ENCODE peak calls at places on chromosome 9, in ten cellular contexts. W is OCI-LY7, M is AG04449, S is adipocyte, V is PC-3, I is tibial nerve, F is fibroblast of mammary gland, N is SK-N-SH, K is psoas muscle, E is spleen. X is an unnamed sample.

GRCh38 chr9:34572628-34573027 is 16.9 kb downstream of the CNTFR start:
- DNase-seq in K (no peak), W (no peak), F (no peak), S (no peak), E (no peak), M (no peak), N (no peak), V (no peak), I (no peak), X (no peak)

GRCh38 chr9:81239388-81239787 is 450.0 kb downstream of the TLE1 start:
- DNase-seq in W (peak), S (no peak), I (no peak), F (no peak), E (no peak), V (no peak), K (no peak), N (no peak), M (no peak), X (no peak)

GRCh38 chr9:14561929-14562386 is 131.3 kb downstream of the ZDHHC21 start:
- DNase-seq in S (no peak), N (no peak), V (peak), W (no peak), E (no peak), M (no peak), I (no peak), F (no peak), K (no peak), X (no peak)

GRCh38 chr9:127388037-127388855 is 8.7 kb upstream of the SLC2A8 start:
- DNase-seq in N (no peak), I (peak), K (peak), S (peak), M (peak), W (peak), E (peak), V (peak), F (peak), X (peak)

GRCh38 chr9:33350310-33350709 is 52.1 kb downstream of the AQP7 start:
- DNase-seq in F (peak), M (peak), V (peak), N (no peak), W (no peak), E (no peak), K (no peak), I (no peak), S (peak), X (peak)

GRCh38 chr9:95999390-95999789 is 123.9 kb downstream of the ERCC6L2 start:
- DNase-seq in I (no peak), S (no peak), E (no peak), V (no peak), W (no peak), F (no peak), N (no peak), K (no peak), M (no peak), X (no peak)

GRCh38 chr9:122806661-122807060 is 6.7 kb downstream of the OR1K1 start:
- DNase-seq in F (peak), S (no peak), N (no peak), K (no peak), W (no peak), I (no peak), M (no peak), V (no peak), E (no peak), X (no peak)

GRCh38 chr9:306907-307306 is 92.2 kb downstream of the DOCK8 start:
- DNase-seq in V (peak), S (no peak), F (no peak), I (no peak), E (no peak), K (no peak), N (no peak), M (no peak), W (peak), X (no peak)

GRCh38 chr9:73916016-73916673 is 581.0 kb upstream of the RORB start:
- DNase-seq in N (peak), I (no peak), V (no peak), S (peak), F (peak), W (no peak), E (no peak), K (no peak), M (no peak), X (no peak)

GRCh38 chr9:80951675-80952074 is 737.7 kb downstream of the TLE1 start:
- DNase-seq in E (no peak), F (peak), N (no peak), V (no peak), S (no peak), I (no peak), K (no peak), W (no peak), M (no peak), X (peak)

GRCh38 chr9:36820392-36820861 is 213.6 kb downstream of the PAX5 start:
- DNase-seq in K (no peak), E (no peak), W (no peak), V (no peak), M (no peak), F (peak), S (no peak), I (no peak), N (no peak), X (no peak)

DNA sequence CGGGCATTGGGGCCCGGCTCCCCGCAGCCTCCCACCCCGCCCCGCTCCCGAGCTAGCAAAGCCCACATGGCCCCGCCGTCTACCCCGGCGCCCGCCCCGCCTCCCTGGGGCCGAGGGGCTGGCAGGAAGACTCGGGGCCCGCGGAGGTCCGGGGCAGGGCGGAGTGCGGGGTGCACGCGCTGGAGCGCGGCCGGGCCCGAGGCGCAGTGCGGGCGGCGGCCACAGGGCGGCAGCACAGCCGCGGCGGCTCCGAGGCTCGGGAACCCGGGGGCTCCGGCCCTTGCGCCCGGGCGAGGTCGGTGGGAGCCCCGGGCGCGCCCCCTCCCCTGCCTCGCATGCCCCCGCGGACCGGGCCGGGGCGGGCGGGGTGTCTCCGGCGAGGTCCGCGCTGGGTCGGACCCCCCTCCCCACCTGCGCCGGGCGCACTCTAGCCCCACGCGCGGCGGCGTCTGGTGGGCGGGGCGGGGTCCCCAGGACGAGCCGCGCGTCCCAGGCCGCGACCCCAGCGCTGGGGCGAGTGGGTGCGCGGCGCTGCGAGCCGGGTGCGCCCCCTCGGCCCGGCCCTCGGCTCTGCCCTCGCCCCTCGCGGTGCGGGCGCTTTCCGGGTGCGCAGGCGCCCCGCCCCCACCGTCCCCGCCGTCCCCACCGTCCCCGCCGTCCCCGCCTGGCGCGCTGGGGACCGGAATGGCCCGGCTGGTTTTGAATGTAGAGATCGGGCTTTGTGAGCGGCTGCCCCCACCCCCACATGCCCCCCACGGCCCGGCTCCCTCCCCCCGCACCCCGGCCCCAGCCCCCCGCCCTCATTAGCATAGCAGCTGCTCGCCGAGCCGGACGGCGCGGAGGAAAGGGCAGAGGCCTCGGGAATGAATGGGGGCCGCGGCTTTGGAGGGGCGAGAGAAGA is 6.5 kb downstream of the NRARP start:
- DNase-seq in V (peak), K (no peak), W (peak), S (peak), N (peak), M (no peak), E (peak), I (no peak), F (no peak), X (no peak)
- H3K4me3 ChIP-seq in V (no peak), K (peak), W (peak), S (no peak), N (peak), M (peak), E (peak), I (peak), F (no peak), X (no peak)

DNA sequence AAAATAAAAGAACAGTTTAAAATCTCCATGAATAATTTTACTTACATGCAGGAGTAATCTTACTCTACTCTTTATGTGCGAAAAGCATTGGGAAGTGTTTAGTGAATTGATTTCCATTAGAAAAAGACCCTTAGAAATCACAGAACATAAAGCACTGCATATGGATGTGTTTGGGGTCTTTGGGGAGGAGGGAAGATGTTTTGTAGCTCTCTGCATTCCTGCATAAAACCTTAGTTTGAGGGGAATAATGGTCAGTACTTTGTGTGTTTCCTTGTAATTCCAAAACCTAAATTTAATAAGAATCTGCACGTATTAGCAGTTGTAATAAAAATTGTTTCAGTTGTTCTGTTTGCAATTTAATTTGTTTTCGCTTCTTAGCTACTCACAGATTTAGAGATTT is 143.6 kb downstream of the SMARCA2 start:
- DNase-seq in M (no peak), N (no peak), I (no peak), K (no peak), V (no peak), E (no peak), F (no peak), W (no peak), S (peak), X (no peak)
- H3K4me3 ChIP-seq in M (peak), N (peak), I (peak), K (peak), V (peak), E (peak), F (peak), W (peak), S (peak), X (peak)

GRCh38 chr9:120580591-120580896 is 577 bp upstream of the CDK5RAP2 start:
- DNase-seq in V (no peak), K (no peak), M (no peak), N (no peak), F (no peak), I (no peak), W (no peak), S (no peak), E (no peak), X (no peak)
- H3K4me3 ChIP-seq in V (no peak), K (peak), M (no peak), N (no peak), F (no peak), I (peak), W (peak), S (peak), E (peak), X (no peak)

DNA sequence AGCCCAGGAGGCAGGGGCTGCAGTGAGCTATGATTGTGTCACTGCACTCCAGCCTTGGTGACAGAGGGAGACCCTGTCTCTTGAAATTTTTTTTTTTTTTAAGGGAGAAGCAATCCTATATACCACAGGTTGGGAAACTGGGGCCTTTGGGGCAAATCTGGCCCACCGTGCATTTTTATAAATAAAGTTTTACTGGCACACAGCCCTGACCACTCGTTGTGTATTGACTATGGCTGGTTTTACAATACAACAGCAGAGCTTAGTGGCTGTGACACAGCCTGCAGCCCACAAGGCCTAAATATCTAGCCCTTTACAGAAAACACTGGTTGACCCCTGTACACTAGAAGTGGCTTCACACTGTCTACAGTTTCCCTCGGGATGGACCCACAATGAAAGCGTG is 58.0 kb downstream of the SECISBP2 start:
- DNase-seq in N (no peak), F (no peak), W (no peak), S (no peak), I (no peak), V (no peak), K (no peak), M (no peak), E (no peak), X (no peak)
- H3K4me3 ChIP-seq in N (no peak), F (no peak), W (no peak), S (no peak), I (no peak), V (no peak), K (no peak), M (no peak), E (no peak), X (no peak)

GRCh38 chr9:130837002-130837511 is 2.0 kb downstream of the ABL1 start:
- DNase-seq in F (peak), E (no peak), N (peak), V (no peak), K (no peak), S (peak), M (no peak), I (no peak), W (no peak), X (no peak)
- H3K4me3 ChIP-seq in F (peak), E (peak), N (peak), V (peak), K (peak), S (peak), M (peak), I (peak), W (no peak), X (peak)

DNA sequence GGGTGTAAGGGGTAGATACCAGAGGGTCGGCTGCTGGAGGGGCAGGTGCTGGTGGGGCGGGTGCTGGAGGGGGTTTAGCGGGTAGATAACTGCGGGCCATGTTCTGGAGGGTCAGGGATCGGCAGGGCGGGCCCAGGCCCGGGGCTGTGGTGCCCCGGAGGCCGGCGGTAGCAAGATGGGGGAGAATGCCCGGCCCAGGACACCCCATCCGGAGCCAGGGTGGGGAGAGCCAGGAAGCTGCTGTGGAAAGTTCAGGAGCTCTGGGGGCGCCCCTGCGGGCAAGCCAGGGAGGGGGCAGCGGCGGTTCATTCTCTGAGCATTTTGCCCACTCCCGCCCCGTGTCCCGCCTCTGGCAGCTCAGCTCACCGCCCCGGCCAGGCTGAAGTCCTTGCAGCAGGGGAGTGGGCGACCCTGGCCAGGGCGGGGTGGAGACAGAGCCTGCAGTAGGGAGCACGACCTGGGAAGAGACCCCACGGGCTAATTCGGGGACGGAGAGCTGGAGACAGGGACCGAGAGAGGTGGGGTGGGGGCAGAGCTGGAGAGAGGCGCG is 538 bp downstream of the PRRT1B start:
- DNase-seq in S (no peak), V (no peak), W (no peak), I (no peak), E (no peak), F (no peak), M (no peak), K (no peak), N (peak), X (no peak)
- H3K4me3 ChIP-seq in S (no peak), V (peak), W (no peak), I (no peak), E (peak), F (no peak), M (no peak), K (peak), N (peak), X (no peak)

GRCh38 chr9:21965401-21965951 is 28.7 kb downstream of the CDKN2A start:
- DNase-seq in V (peak), E (peak), K (peak), W (no peak), F (peak), N (peak), S (peak), I (no peak), M (no peak), X (no peak)

GRCh38 chr9:21967707-21968106 is 26.5 kb downstream of the CDKN2A start:
- DNase-seq in S (no peak), V (no peak), E (no peak), N (no peak), M (no peak), K (no peak), W (no peak), F (no peak), I (no peak), X (no peak)

GRCh38 chr9:21967169-21967568 is 27.0 kb downstream of the CDKN2A start:
- DNase-seq in K (no peak), W (no peak), E (no peak), M (no peak), I (no peak), V (no peak), N (no peak), S (no peak), F (no peak), X (no peak)

GRCh38 chr9:21966140-21966851 is 27.9 kb downstream of the CDKN2A start:
- DNase-seq in N (no peak), I (no peak), V (no peak), M (no peak), K (no peak), F (no peak), S (no peak), W (no peak), E (no peak), X (no peak)

GRCh38 chr9:21964925-21965385 is 29.2 kb downstream of the CDKN2A start:
- DNase-seq in V (peak), S (peak), K (no peak), F (peak), I (no peak), W (no peak), M (no peak), N (no peak), E (peak), X (no peak)
- H3K4me3 ChIP-seq in V (peak), S (peak), K (peak), F (peak), I (no peak), W (no peak), M (peak), N (peak), E (peak), X (peak)

DNA sequence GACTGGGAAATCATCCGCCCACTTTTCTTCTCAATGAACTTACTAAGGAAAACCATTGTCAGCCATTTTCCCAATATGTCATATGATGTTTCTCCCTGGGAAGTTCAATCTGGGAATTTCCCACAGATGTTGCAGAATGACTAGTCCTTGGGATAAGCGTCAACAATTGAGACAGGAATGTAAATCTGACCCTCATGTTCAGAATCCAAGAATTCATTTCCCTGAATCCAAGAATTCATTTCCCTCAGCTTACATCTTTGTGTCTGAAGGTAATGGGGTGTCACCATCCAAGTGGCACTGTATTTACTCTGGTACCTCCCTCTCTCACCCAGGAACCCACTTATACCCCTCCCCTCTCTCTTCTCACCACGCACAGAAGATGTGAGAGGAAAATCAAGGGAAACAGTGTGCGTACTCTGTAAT is 7.4 kb downstream of the KLF9 start:
- DNase-seq in E (no peak), N (no peak), W (no peak), F (peak), V (no peak), I (no peak), M (peak), K (no peak), S (peak), X (peak)
- H3K4me3 ChIP-seq in E (peak), N (no peak), W (no peak), F (peak), V (no peak), I (peak), M (no peak), K (peak), S (peak), X (peak)

GRCh38 chr9:135166566-135166965 is 79.1 kb downstream of the OLFM1 start:
- DNase-seq in F (peak), S (no peak), E (no peak), M (no peak), W (no peak), N (no peak), K (no peak), I (no peak), V (no peak), X (no peak)

GRCh38 chr9:135164036-135164435 is 76.6 kb downstream of the OLFM1 start:
- DNase-seq in M (no peak), I (no peak), N (no peak), S (no peak), V (no peak), F (no peak), E (no peak), W (no peak), K (no peak), X (no peak)

GRCh38 chr9:135163023-135163780 is 75.7 kb downstream of the OLFM1 start:
- DNase-seq in S (no peak), M (no peak), I (no peak), E (no peak), W (no peak), N (no peak), K (no peak), V (no peak), F (no peak), X (no peak)

GRCh38 chr9:135165756-135166519 is 78.5 kb downstream of the OLFM1 start:
- DNase-seq in W (no peak), F (no peak), N (no peak), E (no peak), S (no peak), K (no peak), I (no peak), M (no peak), V (no peak), X (no peak)

DNA sequence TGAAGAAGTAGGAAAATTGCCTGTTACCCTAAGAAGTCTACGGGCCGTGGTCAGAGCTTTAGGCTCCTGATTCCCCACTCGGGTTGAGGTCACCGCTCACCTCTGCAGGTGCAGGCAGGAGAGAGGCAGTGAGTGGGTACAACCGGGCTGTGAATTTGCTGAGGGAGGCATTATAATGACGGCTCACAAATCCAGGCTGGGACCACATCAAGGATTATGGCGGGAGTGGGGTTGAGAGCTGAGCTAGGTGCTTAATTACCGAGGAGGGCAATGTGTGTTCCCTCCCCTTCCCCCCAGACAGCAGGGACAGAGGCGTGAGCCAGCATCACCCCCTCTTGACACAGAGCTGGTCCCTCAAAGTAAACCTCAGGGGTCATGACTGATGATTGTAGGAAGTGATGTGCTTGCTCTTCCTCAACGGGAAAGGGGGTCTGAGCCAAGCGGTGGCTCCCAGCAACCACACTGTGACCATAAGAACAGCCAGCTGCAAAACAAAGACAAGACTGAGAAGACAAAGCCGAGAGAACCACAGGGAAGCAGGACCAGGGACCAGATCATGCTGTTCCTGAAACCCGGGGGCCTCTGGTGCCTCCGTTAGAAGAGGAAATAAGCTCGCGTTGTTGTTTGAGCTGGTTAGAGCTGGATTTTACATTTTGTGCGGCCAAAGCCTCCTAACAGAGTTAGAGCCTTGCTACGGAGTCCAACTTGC is 77.7 kb downstream of the OLFM1 start:
- DNase-seq in I (no peak), N (no peak), V (no peak), F (no peak), K (no peak), E (no peak), W (no peak), M (no peak), S (no peak), X (no peak)
- H3K4me3 ChIP-seq in I (no peak), N (no peak), V (no peak), F (no peak), K (no peak), E (no peak), W (no peak), M (no peak), S (no peak), X (no peak)

X was measured in skeletal muscle cell.